ENCODE peak calls at places on chromosome 12, in four cellular contexts. One of them, this sample, is unnamed.
A peak's percentile ranks its signal among the peaks of the same experiment; 100 is the strongest.

GRCh38 chr12:121295746-121296617 is 527 bp downstream of the CAMKK2 start:
- DNase-seq in endothelial cell of umbilical vein: peak; percentile 13
- DNase-seq in thoracic aorta: no peak
- DNase-seq in adrenal gland: peak; percentile 47
- DNase-seq in this sample: peak; percentile 15

GRCh38 chr12:39236994-39237393 is 205.9 kb downstream of the KIF21A start:
- DNase-seq in endothelial cell of umbilical vein: peak; percentile 3
- DNase-seq in thoracic aorta: no peak
- DNase-seq in adrenal gland: no peak
- DNase-seq in this sample: no peak

GRCh38 chr12:46268617-46269428 is at the start of gene SLC38A1:
- DNase-seq in adrenal gland: peak; percentile 80
- DNase-seq in thoracic aorta: peak; percentile 46
- DNase-seq in endothelial cell of umbilical vein: peak; percentile 73
- DNase-seq in this sample: peak; percentile 87

GRCh38 chr12:75750950-75751349 is 239.5 kb upstream of the KRR1 start:
- DNase-seq in adrenal gland: no peak
- DNase-seq in endothelial cell of umbilical vein: peak; percentile 37
- DNase-seq in thoracic aorta: no peak
- DNase-seq in this sample: no peak

GRCh38 chr12:56676851-56677601 is 11.1 kb downstream of the PTGES3 start:
- DNase-seq in adrenal gland: no peak
- DNase-seq in thoracic aorta: no peak
- DNase-seq in endothelial cell of umbilical vein: no peak
- DNase-seq in this sample: no peak

GRCh38 chr12:92854344-92854743 is 74.8 kb downstream of the EEA1 start:
- DNase-seq in endothelial cell of umbilical vein: no peak
- DNase-seq in thoracic aorta: no peak
- DNase-seq in adrenal gland: no peak
- DNase-seq in this sample: no peak

GRCh38 chr12:95473440-95473946 is 459 bp upstream of the METAP2 start:
- DNase-seq in adrenal gland: peak; percentile 60
- DNase-seq in endothelial cell of umbilical vein: peak; percentile 76
- DNase-seq in thoracic aorta: no peak
- DNase-seq in this sample: peak; percentile 58

GRCh38 chr12:1357171-1357570 is 237.2 kb downstream of the FBXL14 start:
- DNase-seq in thoracic aorta: no peak
- DNase-seq in adrenal gland: no peak
- DNase-seq in endothelial cell of umbilical vein: no peak
- DNase-seq in this sample: peak; percentile 15

GRCh38 chr12:6266431-6267006 is 44.0 kb upstream of the PLEKHG6 start:
- DNase-seq in endothelial cell of umbilical vein: no peak
- DNase-seq in thoracic aorta: no peak
- DNase-seq in adrenal gland: no peak
- DNase-seq in this sample: no peak

GRCh38 chr12:95204141-95204866 is 13.0 kb downstream of the FGD6 start:
- DNase-seq in endothelial cell of umbilical vein: peak; percentile 85
- DNase-seq in thoracic aorta: no peak
- DNase-seq in adrenal gland: peak; percentile 59
- DNase-seq in this sample: peak; percentile 39

GRCh38 chr12:128684357-128684756 is 139.4 kb downstream of the SLC15A4 start:
- DNase-seq in thoracic aorta: no peak
- DNase-seq in endothelial cell of umbilical vein: no peak
- DNase-seq in adrenal gland: no peak
- DNase-seq in this sample: no peak

GRCh38 chr12:110600254-110600653 is 13.7 kb upstream of the TCTN1 start:
- DNase-seq in endothelial cell of umbilical vein: peak; percentile 59
- DNase-seq in adrenal gland: no peak
- DNase-seq in thoracic aorta: no peak
- DNase-seq in this sample: peak; percentile 81

GRCh38 chr12:53676715-53677611 is 1.1 kb upstream of the ATP5MC2 start:
- DNase-seq in endothelial cell of umbilical vein: peak; percentile 26
- DNase-seq in thoracic aorta: no peak
- DNase-seq in adrenal gland: peak; percentile 61
- DNase-seq in this sample: peak; percentile 52

GRCh38 chr12:64837427-64837826 is 13.0 kb downstream of the TBC1D30 start:
- DNase-seq in endothelial cell of umbilical vein: no peak
- DNase-seq in thoracic aorta: no peak
- DNase-seq in adrenal gland: no peak
- DNase-seq in this sample: no peak

GRCh38 chr12:64828713-64829112 is 4.3 kb downstream of the TBC1D30 start:
- DNase-seq in thoracic aorta: no peak
- DNase-seq in endothelial cell of umbilical vein: no peak
- DNase-seq in adrenal gland: no peak
- DNase-seq in this sample: no peak

GRCh38 chr12:64835926-64836325 is 11.5 kb downstream of the TBC1D30 start:
- DNase-seq in endothelial cell of umbilical vein: no peak
- DNase-seq in thoracic aorta: no peak
- DNase-seq in adrenal gland: no peak
- DNase-seq in this sample: no peak

GRCh38 chr12:64836856-64837255 is 12.4 kb downstream of the TBC1D30 start:
- DNase-seq in adrenal gland: no peak
- DNase-seq in endothelial cell of umbilical vein: no peak
- DNase-seq in thoracic aorta: no peak
- DNase-seq in this sample: no peak

GRCh38 chr12:64833928-64834327 is 9.5 kb downstream of the TBC1D30 start:
- DNase-seq in endothelial cell of umbilical vein: no peak
- DNase-seq in thoracic aorta: no peak
- DNase-seq in adrenal gland: no peak
- DNase-seq in this sample: no peak
- H3K4me3 ChIP-seq in endothelial cell of umbilical vein: no peak overlapping the region
- H3K4me3 ChIP-seq in thoracic aorta: no peak overlapping the region
- H3K4me3 ChIP-seq in adrenal gland: no peak overlapping the region
- H3K4me3 ChIP-seq in this sample: no peak overlapping the region

GRCh38 chr12:119659289-119659897 is 8.5 kb upstream of the PRKAB1 start:
- DNase-seq in thoracic aorta: no peak
- DNase-seq in adrenal gland: no peak
- DNase-seq in endothelial cell of umbilical vein: peak; percentile 42
- DNase-seq in this sample: peak; percentile 49
- TF ChIP-seq CTCF in thoracic aorta: peak; percentile 74
- TF ChIP-seq CTCF in adrenal gland: peak; percentile 67
- TF ChIP-seq CTCF in endothelial cell of umbilical vein: peak; percentile 70
- TF ChIP-seq CTCF in this sample: peak; percentile 94

GRCh38 chr12:131056626-131057025 is 102.9 kb downstream of the ADGRD1 start:
- DNase-seq in endothelial cell of umbilical vein: no peak
- DNase-seq in adrenal gland: peak; percentile 2
- DNase-seq in thoracic aorta: no peak
- DNase-seq in this sample: no peak
- H3K27me3 ChIP-seq in endothelial cell of umbilical vein: no peaks in the 10 kb centered on the region
- H3K27me3 ChIP-seq in adrenal gland: no peaks in the 10 kb centered on the region
- H3K27me3 ChIP-seq in thoracic aorta: no peaks in the 10 kb centered on the region
- H3K27me3 ChIP-seq in this sample: no peaks in the 10 kb centered on the region

DNA sequence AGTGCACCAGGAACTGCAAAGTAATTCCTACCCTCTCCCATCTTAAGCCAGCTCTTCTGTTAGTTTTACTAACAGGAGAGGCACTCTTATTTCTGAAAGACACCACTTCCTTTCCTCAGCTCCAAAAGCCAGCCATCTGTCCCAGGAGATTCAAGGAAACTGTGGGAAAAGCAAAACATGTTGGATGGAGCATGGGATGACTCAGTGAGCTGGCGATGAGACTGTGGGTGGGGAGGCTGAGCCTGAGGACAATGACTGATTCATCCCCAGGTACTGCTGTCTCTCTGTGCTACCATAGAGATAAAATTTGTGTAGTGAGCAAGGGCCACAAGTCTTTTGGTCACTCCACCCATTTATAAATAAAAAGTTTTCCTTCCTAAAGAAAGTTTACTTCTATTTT is 141.4 kb downstream of the MYRFL start:
- DNase-seq in adrenal gland: no peak
- DNase-seq in endothelial cell of umbilical vein: no peak
- DNase-seq in thoracic aorta: no peak
- DNase-seq in this sample: no peak
- H3K4me3 ChIP-seq in adrenal gland: no peak overlapping the region
- H3K4me3 ChIP-seq in endothelial cell of umbilical vein: no peak overlapping the region
- H3K4me3 ChIP-seq in thoracic aorta: no peak overlapping the region
- H3K4me3 ChIP-seq in this sample: no peak overlapping the region

DNA sequence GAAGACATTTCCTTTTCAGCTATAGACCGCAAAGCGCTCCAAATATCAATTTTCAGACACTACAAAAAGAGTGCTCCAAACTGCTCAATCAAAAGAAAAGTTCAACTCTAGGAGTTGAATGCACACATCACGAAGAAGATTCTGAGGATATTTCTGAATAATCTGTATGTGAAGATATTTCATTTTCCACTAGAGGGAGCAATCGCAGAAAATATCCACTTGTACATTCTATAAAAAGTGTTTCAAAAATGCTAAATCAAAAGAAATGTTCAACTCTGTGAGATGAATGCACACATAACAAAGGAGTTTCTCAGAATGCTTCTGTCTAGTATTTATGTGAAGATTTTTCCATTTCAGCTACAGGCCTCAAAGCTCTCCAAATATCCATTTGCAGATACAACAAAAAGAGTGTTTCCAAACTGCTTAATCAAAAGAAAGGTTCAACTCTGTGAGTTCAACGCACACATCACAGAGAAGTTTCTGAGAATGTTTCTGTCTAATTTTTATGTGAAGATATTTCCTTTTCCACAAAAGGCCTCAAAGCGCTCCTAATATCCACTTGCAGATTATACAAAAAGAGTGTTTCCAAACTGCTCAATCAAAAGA is 643.8 kb upstream of the ALG10B start:
- DNase-seq in thoracic aorta: no peak
- DNase-seq in adrenal gland: no peak
- DNase-seq in endothelial cell of umbilical vein: no peak
- DNase-seq in this sample: no peak
- TF ChIP-seq CTCF in thoracic aorta: no peak
- TF ChIP-seq CTCF in adrenal gland: peak; percentile 8
- TF ChIP-seq CTCF in endothelial cell of umbilical vein: no peak
- TF ChIP-seq CTCF in this sample: no peak